ENCODE peak calls at places on chromosomes 3 and 15, in six cellular contexts. V is mammary epithelial cell, Q is uterus, U is stomach, A is endodermal cell, T is hepatocyte. J is an unnamed sample.

GRCh38 chr3:192906940-192907339 is 10.7 kb downstream of the MB21D2 start:
- DNase-seq in U (no peak), V (no peak), T (no peak), Q (no peak), A (no peak), J (no peak)

GRCh38 chr3:117997201-117998049 is 1037.2 kb downstream of the IGSF11 start:
- DNase-seq in U (peak; percentile 75), Q (peak; percentile 71), A (peak; percentile 95), V (peak; percentile 50), T (peak; percentile 90), J (peak; percentile 82)

GRCh38 chr3:52441122-52441771 is 3.7 kb downstream of the SEMA3G start:
- DNase-seq in Q (no peak), T (no peak), U (no peak), A (peak; percentile 41), V (no peak), J (no peak)

GRCh38 chr3:31364711-31365110 is 168.0 kb upstream of the STT3B start:
- DNase-seq in Q (no peak), U (no peak), A (no peak), T (no peak), V (peak; percentile 40), J (no peak)

GRCh38 chr3:181103605-181104004 is 114.1 kb upstream of the DNAJC19 start:
- DNase-seq in T (peak; percentile 19), A (peak; percentile 69), Q (no peak), V (peak; percentile 7), U (no peak), J (no peak)

GRCh38 chr3:66200147-66200546 is 20.7 kb upstream of the SLC25A26 start:
- DNase-seq in A (peak; percentile 57), U (peak; percentile 29), T (peak; percentile 13), Q (no peak), V (peak; percentile 24), J (no peak)

GRCh38 chr3:21795152-21795837 is 44.3 kb upstream of the ZNF385D start:
- DNase-seq in A (no peak), T (no peak), V (no peak), Q (no peak), U (no peak), J (no peak)

GRCh38 chr3:125119752-125120369 is 64.1 kb upstream of the HEG1 start:
- DNase-seq in A (peak; percentile 54), U (no peak), Q (no peak), T (no peak), V (no peak), J (no peak)

GRCh38 chr15:92947071-92947730 is 47.1 kb downstream of the CHD2 start:
- DNase-seq in Q (no peak), U (no peak), A (no peak), V (no peak), T (no peak), J (no peak)

GRCh38 chr3:24110051-24110450 is 165.0 kb downstream of the NR1D2 start:
- DNase-seq in Q (no peak), U (no peak), A (no peak), V (no peak), T (no peak), J (no peak)

GRCh38 chr3:138467905-138468304 is 33.5 kb downstream of the ESYT3 start:
- DNase-seq in U (no peak), V (no peak), A (no peak), T (no peak), Q (no peak), J (no peak)

GRCh38 chr15:89333011-89333860 is 1.4 kb downstream of the POLG start:
- DNase-seq in V (no peak), U (no peak), A (peak; percentile 66), T (no peak), Q (no peak), J (no peak)

GRCh38 chr15:78075490-78076230 is 1.9 kb downstream of the TBC1D2B start:
- DNase-seq in A (peak; percentile 77), V (peak; percentile 72), Q (peak; percentile 52), T (peak; percentile 82), U (peak; percentile 64), J (peak; percentile 64)

GRCh38 chr3:184827572-184827971 is 15.6 kb downstream of the VPS8 start:
- DNase-seq in Q (no peak), T (no peak), V (no peak), A (no peak), U (no peak), J (no peak)

GRCh38 chr15:71109890-71110289 is 5.4 kb upstream of the THSD4 start:
- DNase-seq in U (no peak), V (no peak), Q (no peak), A (no peak), T (no peak), J (no peak)

GRCh38 chr3:7309707-7310106 is 448.8 kb downstream of the GRM7 start:
- DNase-seq in A (no peak), Q (peak; percentile 30), V (peak; percentile 1), U (no peak), T (peak; percentile 14), J (peak; percentile 14)

GRCh38 chr3:33131328-33132018 is 17.7 kb downstream of the CRTAP start:
- DNase-seq in T (peak; percentile 85), U (peak; percentile 51), A (peak; percentile 83), Q (no peak), V (peak; percentile 52), J (no peak)

DNA sequence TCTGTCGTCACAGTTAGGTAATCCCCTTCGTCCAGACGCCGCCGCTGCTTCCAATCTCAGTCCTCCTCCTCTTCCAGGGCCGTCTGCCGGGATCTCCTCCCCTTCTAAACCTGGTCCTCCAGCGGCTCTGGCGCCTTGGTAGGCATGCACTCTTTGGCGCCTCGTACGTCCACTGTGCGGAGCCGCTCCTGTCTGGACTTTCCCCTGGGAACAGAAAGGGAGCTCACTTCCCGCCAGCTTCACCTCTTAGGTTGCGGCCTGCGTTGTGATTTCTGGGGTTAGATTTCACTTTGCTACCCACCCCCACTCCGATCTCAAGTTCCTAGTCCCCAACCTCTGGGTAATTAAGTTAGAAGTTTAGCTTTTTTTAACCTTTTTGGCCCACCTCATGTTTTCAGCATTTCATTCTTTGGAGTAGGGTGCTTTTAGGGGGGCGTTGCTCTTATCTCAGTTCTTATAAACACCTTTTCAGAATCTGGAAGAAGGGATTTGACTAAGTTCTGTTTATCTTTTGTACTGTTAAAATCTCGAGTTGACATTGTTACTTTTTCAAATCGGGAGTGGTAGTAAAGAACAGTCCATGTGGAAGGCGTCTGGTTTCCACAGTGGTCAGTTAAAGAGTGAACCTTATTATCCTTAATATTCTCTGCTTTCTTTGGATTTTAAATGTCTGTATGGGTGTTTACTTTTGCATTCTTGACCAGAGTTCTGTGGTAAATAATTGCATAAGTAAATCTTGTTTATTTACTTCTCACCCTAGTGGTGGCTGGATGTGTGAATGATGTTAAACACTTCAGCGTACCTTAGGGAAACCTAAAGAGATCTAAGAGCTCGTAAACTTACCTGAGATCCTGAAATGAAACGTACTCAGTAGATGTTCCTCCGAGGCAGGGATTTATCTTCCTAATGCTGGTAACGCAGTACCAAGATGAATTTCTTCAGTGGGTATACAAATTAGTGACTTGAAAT is 611 bp downstream of the CTDSPL2 start:
- DNase-seq in A (no peak), V (peak; percentile 83), T (peak; percentile 85), U (peak; percentile 74), Q (no peak), J (no peak)
- TF ChIP-seq CTCF in A (peak; percentile 65), V (peak; percentile 18), T (peak; percentile 14), U (no peak), Q (no peak), J (no peak)

GRCh38 chr3:71031914-71032521 is 551.5 kb downstream of the FOXP1 start:
- DNase-seq in U (no peak), Q (no peak), T (no peak), A (no peak), V (no peak), J (no peak)
- H3K4me1 ChIP-seq in U (peaks cover 64% of the 10 kb centered on the region), Q (peaks cover 9% of the 10 kb centered on the region), T (peaks cover 5% of the 10 kb centered on the region), A (no peaks in the 10 kb centered on the region), V (peaks cover 38% of the 10 kb centered on the region), J (peaks cover 45% of the 10 kb centered on the region)

DNA sequence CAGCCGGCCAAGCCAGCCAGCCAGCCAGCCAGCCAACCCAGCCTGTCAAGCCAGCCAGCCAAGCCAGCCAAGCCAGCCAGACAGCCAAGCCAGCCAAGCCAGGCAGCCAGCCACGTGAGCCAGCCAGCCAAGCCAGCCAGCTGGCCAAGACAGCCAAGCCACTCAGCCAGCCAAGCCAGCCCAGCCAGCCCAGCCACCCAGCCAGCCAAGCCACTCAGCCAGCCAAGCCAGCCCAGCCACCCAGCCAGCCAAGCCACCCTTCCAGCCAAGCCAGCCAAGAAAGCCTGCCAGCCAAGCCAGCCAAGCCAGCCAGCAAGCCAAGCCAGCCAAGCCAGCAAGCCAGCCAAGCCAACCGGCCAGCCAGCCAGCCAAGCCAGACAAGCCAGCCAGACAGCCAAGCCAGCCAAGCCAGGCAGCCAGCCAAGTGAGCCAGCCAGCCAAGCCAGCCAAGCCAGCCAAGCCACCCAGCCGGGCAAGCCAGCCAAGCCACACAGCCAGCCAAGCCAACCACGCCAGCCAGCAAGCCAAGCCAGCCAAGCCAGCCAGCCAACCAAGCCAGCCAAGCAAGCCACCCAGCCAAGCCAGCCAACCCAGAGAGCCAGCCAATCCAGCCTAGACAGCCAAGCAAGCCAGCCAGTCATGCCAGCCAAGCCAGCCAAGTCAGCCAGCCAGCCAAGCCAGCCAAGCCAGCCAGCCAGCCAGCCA is 199.5 kb downstream of the GOLGA6L6 start:
- DNase-seq in Q (peak; percentile 65), T (peak; percentile 91), V (peak; percentile 42), A (peak; percentile 85), U (peak; percentile 72), J (peak; percentile 76)
- H3K9me3 ChIP-seq in Q (peaks cover 12% of the 10 kb centered on the region), T (peaks cover 64% of the 10 kb centered on the region), V (peaks cover 28% of the 10 kb centered on the region), A (peaks cover 68% of the 10 kb centered on the region), U (peaks cover 24% of the 10 kb centered on the region), J (peaks cover 73% of the 10 kb centered on the region)

GRCh38 chr3:34973586-34973985 is 665.7 kb upstream of the ARPP21 start:
- DNase-seq in T (no peak), A (no peak), Q (no peak), U (no peak), V (no peak), J (no peak)

DNA sequence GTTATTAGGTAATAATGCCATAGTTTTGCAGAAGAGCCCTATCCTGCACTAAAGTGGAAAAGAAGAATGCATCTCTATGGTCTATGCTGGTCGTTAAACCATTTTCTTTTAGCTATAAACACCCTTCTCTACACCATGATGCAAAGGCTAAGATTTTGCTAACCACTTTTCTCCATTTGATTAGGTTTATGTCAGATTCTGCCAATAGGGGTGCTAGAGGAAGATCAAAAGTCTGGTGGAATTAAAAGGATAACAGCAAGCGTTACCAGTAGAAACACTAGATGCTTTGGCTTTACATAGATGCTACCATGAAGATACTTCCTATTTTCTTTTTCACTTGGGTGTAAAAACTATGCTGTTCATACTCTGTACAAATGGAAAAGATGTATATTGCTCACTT is 669.8 kb upstream of the ARPP21 start:
- DNase-seq in V (no peak), Q (no peak), T (no peak), U (no peak), A (no peak), J (no peak)
- TF ChIP-seq CTCF in V (no peak), Q (no peak), T (no peak), U (no peak), A (peak; percentile 59), J (no peak)

GRCh38 chr15:49044761-49045571 is 1.3 kb downstream of the SECISBP2L start:
- DNase-seq in T (no peak), A (no peak), Q (no peak), V (peak; percentile 16), U (no peak), J (no peak)

GRCh38 chr15:49044002-49044401 is 2.2 kb downstream of the SECISBP2L start:
- DNase-seq in U (no peak), A (no peak), V (peak; percentile 8), Q (no peak), T (no peak), J (no peak)

GRCh38 chr15:49041406-49041805 is 4.8 kb downstream of the SECISBP2L start:
- DNase-seq in V (peak; percentile 54), T (no peak), U (no peak), A (no peak), Q (no peak), J (no peak)

GRCh38 chr15:49040151-49040550 is 6.1 kb downstream of the SECISBP2L start:
- DNase-seq in V (no peak), U (no peak), Q (no peak), T (no peak), A (no peak), J (no peak)

GRCh38 chr15:49042165-49042564 is 4.1 kb downstream of the SECISBP2L start:
- DNase-seq in U (no peak), A (no peak), V (peak; percentile 27), Q (no peak), T (no peak), J (no peak)
- H3K4me1 ChIP-seq in U (peaks cover 75% of the 10 kb centered on the region), A (no peaks in the 10 kb centered on the region), V (peaks cover 9% of the 10 kb centered on the region), Q (no peaks in the 10 kb centered on the region), T (peaks cover 19% of the 10 kb centered on the region), J (peaks cover 23% of the 10 kb centered on the region)

J was measured in mucosa of descending colon.